ENCODE peak calls at places on chromosomes 5 and 9, in four cellular contexts. O, U, V and W are unnamed samples.

GRCh38 chr5:33662721-33663435 is 222.1 kb downstream of the TARS1 start:
- DNase-seq in O (no peak), U (no peak), V (no peak), W (no peak)

GRCh38 chr5:137370511-137371071 is 128.5 kb downstream of the SPOCK1 start:
- DNase-seq in O (no peak), U (no peak), V (no peak), W (no peak)

GRCh38 chr5:141878186-141878770 is at the start of gene PCDH1:
- DNase-seq in O (peak; percentile 78), U (no peak), V (peak; percentile 56), W (peak; percentile 84)

GRCh38 chr5:129820-130219 is 37.9 kb downstream of the PLEKHG4B start:
- DNase-seq in O (no peak), U (no peak), V (no peak), W (no peak)

GRCh38 chr9:91766301-91766700 is 183.7 kb downstream of the ROR2 start:
- DNase-seq in O (no peak), U (no peak), V (no peak), W (no peak)

GRCh38 chr5:88269222-88269771 is 652 bp upstream of the TMEM161B start:
- DNase-seq in O (no peak), U (peak; percentile 46), V (peak; percentile 32), W (no peak)

GRCh38 chr5:92991681-92992472 is 589.1 kb downstream of the NR2F1-AS1 start:
- DNase-seq in O (no peak), U (no peak), V (no peak), W (no peak)

GRCh38 chr5:169828385-169828784 is 151.9 kb downstream of the INSYN2B start:
- DNase-seq in O (no peak), U (no peak), V (no peak), W (no peak)

GRCh38 chr9:87324613-87325194 is 173.0 kb upstream of the DAPK1 start:
- DNase-seq in O (no peak), U (peak; percentile 46), V (peak; percentile 10), W (no peak)

GRCh38 chr5:150141544-150142188 is 14.0 kb downstream of the PDGFRB start:
- DNase-seq in O (no peak), U (no peak), V (no peak), W (no peak)

GRCh38 chr5:146762830-146763229 is 115.7 kb downstream of the PPP2R2B start:
- DNase-seq in O (no peak), U (no peak), V (no peak), W (no peak)

GRCh38 chr9:106892632-106893031 is 29.7 kb downstream of the ZNF462 start:
- DNase-seq in O (no peak), U (no peak), V (no peak), W (no peak)

GRCh38 chr5:172564187-172564586 is 76.9 kb upstream of the NEURL1B start:
- DNase-seq in O (no peak), U (no peak), V (peak; percentile 11), W (no peak)